ENCODE peak calls at places on chromosome 3, in ten cellular contexts. R is activated T-cell treated with anti-CD3 and anti-CD28 coated beads, Interleukin-2, amount 50 U/mL, for 1 hour; I is ascending aorta; J is SHP77; E is fibroblast of gingiva; L is AG08395; O is activated CD8-positive, alpha-beta memory T cell treated with anti-CD3 and anti-CD28 coated beads, Interleukin-2, amount 10 ng/mL, durations not matched to agents 7 days and 5 days; N is activated T-helper 1 cell treated with Interleukin-2 at 50 U/mL for 16 hours; U is CD8-positive, alpha-beta T cell; V is stimulated activated CD4-positive, alpha-beta T cell treated with anti-CD3 and anti-CD28 coated beads, TNF-alpha, amount 100 ng/mL, for 4 hours. Z is an unnamed sample.

GRCh38 chr3:113092746-113093145 is 102.0 kb downstream of the GTPBP8 start:
- DNase-seq in R (no peak), I (no peak), J (no peak), E (no peak), L (no peak), O (no peak), N (no peak), U (no peak), V (no peak), Z (no peak)

GRCh38 chr3:141529256-141530132 is 42.7 kb downstream of the RASA2 start:
- DNase-seq in R (no peak), I (no peak), J (no peak), E (no peak), L (no peak), O (no peak), N (no peak), U (no peak), V (no peak), Z (no peak)

GRCh38 chr3:153138267-153139210 is 23.5 kb upstream of the RAP2B start:
- DNase-seq in R (no peak), I (peak), J (no peak), E (peak), L (peak), O (peak), N (no peak), U (no peak), V (no peak), Z (peak)

GRCh38 chr3:20185364-20185732 is 658 bp downstream of the SGO1 start:
- DNase-seq in R (no peak), I (no peak), J (no peak), E (no peak), L (no peak), O (peak), N (no peak), U (no peak), V (no peak), Z (no peak)

GRCh38 chr3:60142009-60142408 is 1092.2 kb upstream of the CFAP20DC start:
- DNase-seq in R (no peak), I (no peak), J (no peak), E (no peak), L (no peak), O (no peak), N (no peak), U (no peak), V (no peak), Z (peak)

GRCh38 chr3:31815006-31815405 is 166.1 kb downstream of the OSBPL10 start:
- DNase-seq in R (no peak), I (no peak), J (no peak), E (no peak), L (no peak), O (no peak), N (no peak), U (no peak), V (no peak), Z (no peak)

GRCh38 chr3:36648241-36649034 is 115.9 kb downstream of the DCLK3 start:
- DNase-seq in R (no peak), I (no peak), J (no peak), E (peak), L (peak), O (no peak), N (no peak), U (no peak), V (no peak), Z (peak)

GRCh38 chr3:152193673-152194267 is 75.0 kb upstream of the MBNL1 start:
- DNase-seq in R (no peak), I (no peak), J (no peak), E (no peak), L (no peak), O (peak), N (no peak), U (no peak), V (no peak), Z (no peak)

GRCh38 chr3:69761896-69762789 is 22.9 kb downstream of the MITF start:
- DNase-seq in R (no peak), I (no peak), J (no peak), E (peak), L (peak), O (no peak), N (no peak), U (no peak), V (no peak), Z (peak)

GRCh38 chr3:176275113-176275512 is 922.2 kb downstream of the TBL1XR1 start:
- DNase-seq in R (no peak), I (no peak), J (no peak), E (no peak), L (no peak), O (no peak), N (no peak), U (no peak), V (no peak), Z (no peak)

GRCh38 chr3:66153961-66154923 is 66.6 kb upstream of the SLC25A26 start:
- DNase-seq in R (no peak), I (no peak), J (no peak), E (peak), L (peak), O (no peak), N (no peak), U (no peak), V (no peak), Z (no peak)

GRCh38 chr3:183782576-183782975 is 42.8 kb downstream of the MAP6D1 start:
- DNase-seq in R (no peak), I (no peak), J (no peak), E (no peak), L (no peak), O (no peak), N (no peak), U (no peak), V (no peak), Z (no peak)

Z was measured in fibroblast of the conjunctiva.